ENCODE peak calls at places on chromosome 9, in five cellular contexts. R, D, N, W and E are unnamed samples.

GRCh38 chr9:95516221-95516735 is 493 bp downstream of the PTCH1 start:
- DNase-seq in R (no peak), D (peak), N (no peak), W (no peak), E (no peak)

GRCh38 chr9:124040935-124041816 is 29.6 kb downstream of the LHX2 start:
- DNase-seq in R (peak), D (no peak), N (peak), W (no peak), E (no peak)

GRCh38 chr9:104808030-104808614 is 44.2 kb downstream of the NIPSNAP3B start:
- DNase-seq in R (no peak), D (peak), N (no peak), W (peak), E (no peak)

GRCh38 chr9:110126986-110127864 is 80.7 kb downstream of the C9orf152 start:
- DNase-seq in R (no peak), D (peak), N (peak), W (no peak), E (peak)

GRCh38 chr9:138075961-138076649 is 198.5 kb downstream of the CACNA1B start:
- DNase-seq in R (no peak), D (no peak), N (no peak), W (no peak), E (no peak)

GRCh38 chr9:113302792-113303418 is at the start of gene RNF183:
- DNase-seq in R (no peak), D (no peak), N (no peak), W (no peak), E (no peak)

GRCh38 chr9:78351816-78352215 is 54.9 kb downstream of the PSAT1 start:
- DNase-seq in R (no peak), D (no peak), N (no peak), W (no peak), E (no peak)

GRCh38 chr9:130058154-130058553 is 4.4 kb downstream of the GPR107 start:
- DNase-seq in R (no peak), D (no peak), N (no peak), W (no peak), E (no peak)

GRCh38 chr9:77161966-77162365 is 15.4 kb upstream of the VPS13A start:
- DNase-seq in R (no peak), D (no peak), N (no peak), W (no peak), E (no peak)

GRCh38 chr9:127065592-127065991 is 56.8 kb downstream of the ANGPTL2 start:
- DNase-seq in R (no peak), D (peak), N (no peak), W (no peak), E (peak)
- H3K4me3 ChIP-seq in R (no peak), D (no peak), N (no peak), W (no peak), E (no peak)

GRCh38 chr9:136328011-136328621 is 777 bp downstream of the GPSM1 start:
- DNase-seq in R (no peak), D (no peak), N (peak), W (no peak), E (no peak)
- H3K4me3 ChIP-seq in R (no peak), D (peak), N (peak), W (peak), E (peak)

GRCh38 chr9:107486674-107487520 is 2.7 kb downstream of the KLF4 start:
- DNase-seq in R (no peak), D (peak), N (peak), W (no peak), E (no peak)
- H3K4me3 ChIP-seq in R (no peak), D (peak), N (peak), W (peak), E (peak)

DNA sequence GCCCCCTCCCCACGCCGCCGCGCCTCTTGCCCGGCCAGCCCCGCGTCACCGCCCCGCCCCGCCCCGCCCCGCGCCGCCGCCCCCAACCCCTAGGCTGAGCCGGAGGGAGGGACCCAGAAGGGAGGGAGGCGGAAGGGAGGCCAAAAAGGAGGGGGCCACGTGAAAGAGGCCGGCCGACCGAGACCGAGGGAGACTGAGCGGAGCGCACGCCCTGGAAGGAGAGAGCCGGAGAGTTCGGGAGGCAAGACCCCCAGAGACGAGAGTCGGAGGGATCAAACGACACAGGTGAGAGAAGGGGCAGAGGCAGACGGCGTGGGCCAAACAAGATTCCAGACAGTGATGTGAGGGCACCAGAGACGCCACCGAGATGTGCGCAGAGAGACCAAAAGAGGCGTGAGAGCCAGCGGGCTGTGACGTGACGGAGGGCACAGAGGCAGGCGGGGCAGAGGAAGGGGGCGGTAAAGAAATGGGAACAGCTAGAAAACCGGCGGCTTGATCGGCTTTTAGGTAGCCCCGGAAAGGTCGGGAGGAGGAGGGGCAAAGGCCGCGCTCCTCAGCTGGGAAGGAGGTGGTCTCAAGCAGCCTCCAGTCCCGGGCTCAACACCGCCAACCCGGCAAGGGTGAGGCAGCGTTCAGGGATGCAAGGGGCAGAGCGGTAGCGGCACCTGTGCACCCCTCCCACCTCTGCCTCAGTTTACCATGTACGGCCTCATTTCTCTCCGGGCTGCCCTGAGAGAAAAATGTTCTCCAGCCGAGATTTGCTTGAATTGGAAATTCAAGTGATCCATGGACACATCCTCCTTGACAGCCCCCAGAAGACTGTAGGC is 414 bp upstream of the BARX1 start:
- DNase-seq in R (no peak), D (no peak), N (no peak), W (no peak), E (no peak)
- H3K4me3 ChIP-seq in R (no peak), D (no peak), N (peak), W (no peak), E (peak)

GRCh38 chr9:34737677-34738260 is 27.8 kb upstream of the CCL21 start:
- DNase-seq in R (no peak), D (no peak), N (no peak), W (no peak), E (no peak)
- H3K4me3 ChIP-seq in R (no peak), D (no peak), N (no peak), W (no peak), E (no peak)

DNA sequence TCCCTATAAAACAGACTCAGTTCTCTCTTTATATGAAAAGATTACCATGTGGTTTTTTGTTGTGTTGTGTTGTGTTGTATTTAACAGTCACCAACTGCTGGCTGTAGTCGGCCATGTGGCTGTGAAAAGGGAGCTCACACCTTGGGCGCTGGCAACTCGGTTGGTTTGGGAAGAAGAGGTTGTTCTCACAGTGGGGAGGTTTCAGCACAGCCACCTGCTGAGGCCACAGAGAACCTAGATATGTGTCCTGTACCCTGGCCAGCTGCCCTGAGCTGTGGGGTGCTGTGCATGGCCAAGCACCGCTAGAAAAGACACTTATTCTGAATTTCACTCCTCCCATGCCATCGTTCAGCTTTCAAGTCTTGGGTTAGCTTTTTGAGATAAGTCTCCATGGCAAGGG is 58.8 kb downstream of the SYK start:
- DNase-seq in R (no peak), D (no peak), N (no peak), W (no peak), E (no peak)
- H3K4me3 ChIP-seq in R (no peak), D (no peak), N (no peak), W (no peak), E (no peak)

DNA sequence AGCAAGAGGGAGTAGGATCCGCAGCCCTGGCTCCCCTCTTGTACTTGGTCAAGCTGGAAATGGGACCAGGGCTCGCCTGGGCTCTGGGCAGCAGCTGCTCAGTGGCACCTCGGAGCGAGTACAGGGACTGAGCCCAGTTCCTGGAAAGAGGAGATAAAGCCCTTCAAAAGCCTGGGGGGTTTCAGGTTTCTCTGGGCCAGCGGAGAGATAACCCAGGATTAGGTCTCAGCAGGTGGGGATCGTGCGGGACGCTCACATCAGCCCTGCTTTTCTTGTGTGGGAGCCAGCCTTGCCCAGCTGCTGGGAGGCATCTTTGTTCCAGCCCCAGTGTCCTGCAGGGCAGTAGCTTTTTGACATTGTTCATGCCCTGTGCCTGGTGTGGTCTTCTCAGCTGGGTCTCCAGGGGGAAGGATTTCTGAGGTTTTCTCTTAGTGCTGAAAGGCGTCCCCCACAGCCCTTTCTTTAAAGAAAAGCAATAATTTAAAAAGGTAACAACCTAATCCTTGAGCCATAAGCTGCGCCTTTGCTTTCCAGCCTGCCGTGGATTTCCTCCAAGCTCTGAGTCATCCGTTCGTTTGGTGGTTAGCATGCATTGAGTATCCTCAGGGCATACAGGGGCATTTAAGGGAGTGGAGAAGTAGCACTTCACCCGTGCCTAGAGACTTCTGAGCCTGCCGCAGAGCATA is 657 bp upstream of the TNC start:
- DNase-seq in R (no peak), D (peak), N (peak), W (peak), E (peak)
- H3K4me3 ChIP-seq in R (no peak), D (peak), N (peak), W (peak), E (peak)

DNA sequence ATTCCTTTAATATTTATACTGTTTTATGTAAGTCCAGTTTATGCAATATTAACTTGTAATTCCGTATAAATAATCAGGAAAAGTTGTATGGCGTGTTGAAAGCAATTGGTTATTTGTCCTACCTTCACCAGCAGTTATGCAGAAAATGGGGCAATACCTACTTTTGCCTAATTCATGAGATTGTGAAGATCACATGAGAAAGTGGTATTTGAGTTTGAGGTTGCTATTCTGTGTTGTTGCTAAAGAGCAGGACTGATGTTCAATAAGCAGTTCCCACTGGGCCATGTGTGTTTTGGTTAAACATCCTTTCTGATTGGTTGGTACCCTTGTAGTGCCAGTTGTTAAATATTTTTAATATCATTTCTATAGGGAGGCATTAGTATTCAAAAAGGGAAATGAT is 3.2 kb downstream of the TGFBR1 start:
- DNase-seq in R (no peak), D (no peak), N (no peak), W (no peak), E (no peak)
- H3K4me3 ChIP-seq in R (no peak), D (no peak), N (peak), W (no peak), E (no peak)

GRCh38 chr9:908806-909205 is 67.3 kb downstream of the DMRT1 start:
- DNase-seq in R (no peak), D (no peak), N (no peak), W (no peak), E (no peak)
- H3K4me3 ChIP-seq in R (no peak), D (no peak), N (no peak), W (no peak), E (no peak)